ENCODE peak calls at places on chromosomes 3 and 15, in five cellular contexts. One of them, this sample, is unnamed.

GRCh38 chr15:101187820-101188516 is 63.9 kb downstream of the CHSY1 start:
- DNase-seq in epithelial cell of esophagus: no peak
- DNase-seq in coronary artery: no peak
- DNase-seq in stimulated activated naive CD8-positive, alpha-beta T cell treated with anti-CD3 and anti-CD28 coated beads, Interleukin-15, Interleukin-2, amounts not matched to agents 100 U/mL and 50 U/mL, for 24 hours: no peak
- DNase-seq in stimulated activated CD8-positive, alpha-beta memory T cell treated with anti-CD3 and anti-CD28 coated beads, Interleukin-15, amount 100 ng/mL, for 1 hour: no peak
- DNase-seq in this sample: no peak

GRCh38 chr15:89003865-89004725 is 84.2 kb upstream of the ABHD2 start:
- DNase-seq in epithelial cell of esophagus: peak; percentile 29
- DNase-seq in coronary artery: no peak
- DNase-seq in stimulated activated naive CD8-positive, alpha-beta T cell treated with anti-CD3 and anti-CD28 coated beads, Interleukin-15, Interleukin-2, amounts not matched to agents 100 U/mL and 50 U/mL, for 24 hours: no peak
- DNase-seq in stimulated activated CD8-positive, alpha-beta memory T cell treated with anti-CD3 and anti-CD28 coated beads, Interleukin-15, amount 100 ng/mL, for 1 hour: no peak
- DNase-seq in this sample: no peak

GRCh38 chr15:66826504-66826903 is 124.5 kb downstream of the SMAD6 start:
- DNase-seq in epithelial cell of esophagus: no peak
- DNase-seq in coronary artery: no peak
- DNase-seq in stimulated activated naive CD8-positive, alpha-beta T cell treated with anti-CD3 and anti-CD28 coated beads, Interleukin-15, Interleukin-2, amounts not matched to agents 100 U/mL and 50 U/mL, for 24 hours: no peak
- DNase-seq in stimulated activated CD8-positive, alpha-beta memory T cell treated with anti-CD3 and anti-CD28 coated beads, Interleukin-15, amount 100 ng/mL, for 1 hour: no peak
- DNase-seq in this sample: no peak

GRCh38 chr3:118991775-118992174 is 42.9 kb downstream of the IGSF11 start:
- DNase-seq in epithelial cell of esophagus: peak; percentile 6
- DNase-seq in coronary artery: no peak
- DNase-seq in stimulated activated naive CD8-positive, alpha-beta T cell treated with anti-CD3 and anti-CD28 coated beads, Interleukin-15, Interleukin-2, amounts not matched to agents 100 U/mL and 50 U/mL, for 24 hours: no peak
- DNase-seq in stimulated activated CD8-positive, alpha-beta memory T cell treated with anti-CD3 and anti-CD28 coated beads, Interleukin-15, amount 100 ng/mL, for 1 hour: no peak
- DNase-seq in this sample: no peak

GRCh38 chr3:104279617-104280016 is 1087.1 kb upstream of the ALCAM start:
- DNase-seq in epithelial cell of esophagus: peak; percentile 95
- DNase-seq in coronary artery: no peak
- DNase-seq in stimulated activated naive CD8-positive, alpha-beta T cell treated with anti-CD3 and anti-CD28 coated beads, Interleukin-15, Interleukin-2, amounts not matched to agents 100 U/mL and 50 U/mL, for 24 hours: no peak
- DNase-seq in stimulated activated CD8-positive, alpha-beta memory T cell treated with anti-CD3 and anti-CD28 coated beads, Interleukin-15, amount 100 ng/mL, for 1 hour: no peak
- DNase-seq in this sample: peak; percentile 74

GRCh38 chr15:64017082-64017588 is 29.1 kb downstream of the DAPK2 start:
- DNase-seq in epithelial cell of esophagus: peak; percentile 85
- DNase-seq in coronary artery: no peak
- DNase-seq in stimulated activated naive CD8-positive, alpha-beta T cell treated with anti-CD3 and anti-CD28 coated beads, Interleukin-15, Interleukin-2, amounts not matched to agents 100 U/mL and 50 U/mL, for 24 hours: no peak
- DNase-seq in stimulated activated CD8-positive, alpha-beta memory T cell treated with anti-CD3 and anti-CD28 coated beads, Interleukin-15, amount 100 ng/mL, for 1 hour: no peak
- DNase-seq in this sample: peak; percentile 62

GRCh38 chr3:71219744-71220638 is 363.5 kb downstream of the FOXP1 start:
- DNase-seq in epithelial cell of esophagus: no peak
- DNase-seq in coronary artery: no peak
- DNase-seq in stimulated activated naive CD8-positive, alpha-beta T cell treated with anti-CD3 and anti-CD28 coated beads, Interleukin-15, Interleukin-2, amounts not matched to agents 100 U/mL and 50 U/mL, for 24 hours: peak; percentile 55
- DNase-seq in stimulated activated CD8-positive, alpha-beta memory T cell treated with anti-CD3 and anti-CD28 coated beads, Interleukin-15, amount 100 ng/mL, for 1 hour: no peak
- DNase-seq in this sample: no peak

GRCh38 chr15:68186671-68187397 is 18.3 kb downstream of the CALML4 start:
- DNase-seq in epithelial cell of esophagus: peak; percentile 38
- DNase-seq in coronary artery: no peak
- DNase-seq in stimulated activated naive CD8-positive, alpha-beta T cell treated with anti-CD3 and anti-CD28 coated beads, Interleukin-15, Interleukin-2, amounts not matched to agents 100 U/mL and 50 U/mL, for 24 hours: no peak
- DNase-seq in stimulated activated CD8-positive, alpha-beta memory T cell treated with anti-CD3 and anti-CD28 coated beads, Interleukin-15, amount 100 ng/mL, for 1 hour: no peak
- DNase-seq in this sample: no peak

GRCh38 chr3:12343091-12343494 is 54.2 kb downstream of the PPARG start:
- DNase-seq in epithelial cell of esophagus: no peak
- DNase-seq in coronary artery: no peak
- DNase-seq in stimulated activated naive CD8-positive, alpha-beta T cell treated with anti-CD3 and anti-CD28 coated beads, Interleukin-15, Interleukin-2, amounts not matched to agents 100 U/mL and 50 U/mL, for 24 hours: no peak
- DNase-seq in stimulated activated CD8-positive, alpha-beta memory T cell treated with anti-CD3 and anti-CD28 coated beads, Interleukin-15, amount 100 ng/mL, for 1 hour: no peak
- DNase-seq in this sample: no peak

GRCh38 chr3:42376397-42376798 is 34.0 kb downstream of the LYZL4 start:
- DNase-seq in epithelial cell of esophagus: peak; percentile 79
- DNase-seq in coronary artery: no peak
- DNase-seq in stimulated activated naive CD8-positive, alpha-beta T cell treated with anti-CD3 and anti-CD28 coated beads, Interleukin-15, Interleukin-2, amounts not matched to agents 100 U/mL and 50 U/mL, for 24 hours: peak; percentile 71
- DNase-seq in stimulated activated CD8-positive, alpha-beta memory T cell treated with anti-CD3 and anti-CD28 coated beads, Interleukin-15, amount 100 ng/mL, for 1 hour: no peak
- DNase-seq in this sample: peak; percentile 29

GRCh38 chr3:105365536-105366301 is 990 bp upstream of the ALCAM start:
- DNase-seq in epithelial cell of esophagus: peak; percentile 76
- DNase-seq in coronary artery: no peak
- DNase-seq in stimulated activated naive CD8-positive, alpha-beta T cell treated with anti-CD3 and anti-CD28 coated beads, Interleukin-15, Interleukin-2, amounts not matched to agents 100 U/mL and 50 U/mL, for 24 hours: no peak
- DNase-seq in stimulated activated CD8-positive, alpha-beta memory T cell treated with anti-CD3 and anti-CD28 coated beads, Interleukin-15, amount 100 ng/mL, for 1 hour: no peak
- DNase-seq in this sample: no peak

GRCh38 chr3:176690470-176690869 is 506.8 kb downstream of the TBL1XR1 start:
- DNase-seq in epithelial cell of esophagus: no peak
- DNase-seq in coronary artery: no peak
- DNase-seq in stimulated activated naive CD8-positive, alpha-beta T cell treated with anti-CD3 and anti-CD28 coated beads, Interleukin-15, Interleukin-2, amounts not matched to agents 100 U/mL and 50 U/mL, for 24 hours: no peak
- DNase-seq in stimulated activated CD8-positive, alpha-beta memory T cell treated with anti-CD3 and anti-CD28 coated beads, Interleukin-15, amount 100 ng/mL, for 1 hour: no peak
- DNase-seq in this sample: no peak

GRCh38 chr3:175857666-175858270 is 998.6 kb downstream of the NAALADL2 start:
- DNase-seq in epithelial cell of esophagus: no peak
- DNase-seq in coronary artery: no peak
- DNase-seq in stimulated activated naive CD8-positive, alpha-beta T cell treated with anti-CD3 and anti-CD28 coated beads, Interleukin-15, Interleukin-2, amounts not matched to agents 100 U/mL and 50 U/mL, for 24 hours: no peak
- DNase-seq in stimulated activated CD8-positive, alpha-beta memory T cell treated with anti-CD3 and anti-CD28 coated beads, Interleukin-15, amount 100 ng/mL, for 1 hour: no peak
- DNase-seq in this sample: no peak

GRCh38 chr15:40695469-40695910 is 516 bp downstream of the RAD51 start:
- DNase-seq in epithelial cell of esophagus: peak; percentile 24
- DNase-seq in coronary artery: no peak
- DNase-seq in stimulated activated naive CD8-positive, alpha-beta T cell treated with anti-CD3 and anti-CD28 coated beads, Interleukin-15, Interleukin-2, amounts not matched to agents 100 U/mL and 50 U/mL, for 24 hours: peak; percentile 49
- DNase-seq in stimulated activated CD8-positive, alpha-beta memory T cell treated with anti-CD3 and anti-CD28 coated beads, Interleukin-15, amount 100 ng/mL, for 1 hour: no peak
- DNase-seq in this sample: no peak

GRCh38 chr3:20984594-20985207 is 766.3 kb downstream of the ZNF385D start:
- DNase-seq in epithelial cell of esophagus: no peak
- DNase-seq in coronary artery: no peak
- DNase-seq in stimulated activated naive CD8-positive, alpha-beta T cell treated with anti-CD3 and anti-CD28 coated beads, Interleukin-15, Interleukin-2, amounts not matched to agents 100 U/mL and 50 U/mL, for 24 hours: no peak
- DNase-seq in stimulated activated CD8-positive, alpha-beta memory T cell treated with anti-CD3 and anti-CD28 coated beads, Interleukin-15, amount 100 ng/mL, for 1 hour: no peak
- DNase-seq in this sample: no peak

GRCh38 chr3:10783360-10784346 is 32.4 kb upstream of the SLC6A11 start:
- DNase-seq in epithelial cell of esophagus: peak; percentile 54
- DNase-seq in coronary artery: peak; percentile 46
- DNase-seq in stimulated activated naive CD8-positive, alpha-beta T cell treated with anti-CD3 and anti-CD28 coated beads, Interleukin-15, Interleukin-2, amounts not matched to agents 100 U/mL and 50 U/mL, for 24 hours: peak; percentile 36
- DNase-seq in stimulated activated CD8-positive, alpha-beta memory T cell treated with anti-CD3 and anti-CD28 coated beads, Interleukin-15, amount 100 ng/mL, for 1 hour: no peak
- DNase-seq in this sample: no peak

GRCh38 chr3:15074500-15074899 is 9.4 kb upstream of the MRPS25 start:
- DNase-seq in epithelial cell of esophagus: no peak
- DNase-seq in coronary artery: no peak
- DNase-seq in stimulated activated naive CD8-positive, alpha-beta T cell treated with anti-CD3 and anti-CD28 coated beads, Interleukin-15, Interleukin-2, amounts not matched to agents 100 U/mL and 50 U/mL, for 24 hours: no peak
- DNase-seq in stimulated activated CD8-positive, alpha-beta memory T cell treated with anti-CD3 and anti-CD28 coated beads, Interleukin-15, amount 100 ng/mL, for 1 hour: no peak
- DNase-seq in this sample: no peak

GRCh38 chr3:14137004-14137403 is 12.2 kb downstream of the TMEM43 start:
- DNase-seq in epithelial cell of esophagus: peak; percentile 46
- DNase-seq in coronary artery: peak; percentile 82
- DNase-seq in stimulated activated naive CD8-positive, alpha-beta T cell treated with anti-CD3 and anti-CD28 coated beads, Interleukin-15, Interleukin-2, amounts not matched to agents 100 U/mL and 50 U/mL, for 24 hours: no peak
- DNase-seq in stimulated activated CD8-positive, alpha-beta memory T cell treated with anti-CD3 and anti-CD28 coated beads, Interleukin-15, amount 100 ng/mL, for 1 hour: no peak
- DNase-seq in this sample: no peak

GRCh38 chr3:182567666-182568065 is 225.6 kb upstream of the ATP11B start:
- DNase-seq in epithelial cell of esophagus: no peak
- DNase-seq in coronary artery: no peak
- DNase-seq in stimulated activated naive CD8-positive, alpha-beta T cell treated with anti-CD3 and anti-CD28 coated beads, Interleukin-15, Interleukin-2, amounts not matched to agents 100 U/mL and 50 U/mL, for 24 hours: no peak
- DNase-seq in stimulated activated CD8-positive, alpha-beta memory T cell treated with anti-CD3 and anti-CD28 coated beads, Interleukin-15, amount 100 ng/mL, for 1 hour: no peak
- DNase-seq in this sample: no peak

GRCh38 chr3:101065962-101066361 is 72.7 kb upstream of the ABI3BP start:
- DNase-seq in epithelial cell of esophagus: peak; percentile 90
- DNase-seq in coronary artery: no peak
- DNase-seq in stimulated activated naive CD8-positive, alpha-beta T cell treated with anti-CD3 and anti-CD28 coated beads, Interleukin-15, Interleukin-2, amounts not matched to agents 100 U/mL and 50 U/mL, for 24 hours: no peak
- DNase-seq in stimulated activated CD8-positive, alpha-beta memory T cell treated with anti-CD3 and anti-CD28 coated beads, Interleukin-15, amount 100 ng/mL, for 1 hour: no peak
- DNase-seq in this sample: peak; percentile 56

GRCh38 chr15:46126581-46126980 is 491.8 kb downstream of the SQOR start:
- DNase-seq in epithelial cell of esophagus: no peak
- DNase-seq in coronary artery: no peak
- DNase-seq in stimulated activated naive CD8-positive, alpha-beta T cell treated with anti-CD3 and anti-CD28 coated beads, Interleukin-15, Interleukin-2, amounts not matched to agents 100 U/mL and 50 U/mL, for 24 hours: no peak
- DNase-seq in stimulated activated CD8-positive, alpha-beta memory T cell treated with anti-CD3 and anti-CD28 coated beads, Interleukin-15, amount 100 ng/mL, for 1 hour: no peak
- DNase-seq in this sample: peak; percentile 27

GRCh38 chr3:119880966-119881365 is 99.1 kb downstream of the NR1I2 start:
- DNase-seq in epithelial cell of esophagus: peak; percentile 32
- DNase-seq in coronary artery: no peak
- DNase-seq in stimulated activated naive CD8-positive, alpha-beta T cell treated with anti-CD3 and anti-CD28 coated beads, Interleukin-15, Interleukin-2, amounts not matched to agents 100 U/mL and 50 U/mL, for 24 hours: no peak
- DNase-seq in stimulated activated CD8-positive, alpha-beta memory T cell treated with anti-CD3 and anti-CD28 coated beads, Interleukin-15, amount 100 ng/mL, for 1 hour: no peak
- DNase-seq in this sample: no peak

GRCh38 chr3:115281697-115282685 is 134.9 kb upstream of the ZBTB20 start:
- DNase-seq in epithelial cell of esophagus: no peak
- DNase-seq in coronary artery: no peak
- DNase-seq in stimulated activated naive CD8-positive, alpha-beta T cell treated with anti-CD3 and anti-CD28 coated beads, Interleukin-15, Interleukin-2, amounts not matched to agents 100 U/mL and 50 U/mL, for 24 hours: no peak
- DNase-seq in stimulated activated CD8-positive, alpha-beta memory T cell treated with anti-CD3 and anti-CD28 coated beads, Interleukin-15, amount 100 ng/mL, for 1 hour: no peak
- DNase-seq in this sample: no peak

GRCh38 chr15:29132786-29133185 is 136.8 kb downstream of the NSMCE3 start:
- DNase-seq in epithelial cell of esophagus: no peak
- DNase-seq in coronary artery: peak; percentile 66
- DNase-seq in stimulated activated naive CD8-positive, alpha-beta T cell treated with anti-CD3 and anti-CD28 coated beads, Interleukin-15, Interleukin-2, amounts not matched to agents 100 U/mL and 50 U/mL, for 24 hours: no peak
- DNase-seq in stimulated activated CD8-positive, alpha-beta memory T cell treated with anti-CD3 and anti-CD28 coated beads, Interleukin-15, amount 100 ng/mL, for 1 hour: no peak
- DNase-seq in this sample: no peak

GRCh38 chr3:55307622-55308021 is 179.5 kb downstream of the WNT5A start:
- DNase-seq in epithelial cell of esophagus: no peak
- DNase-seq in coronary artery: no peak
- DNase-seq in stimulated activated naive CD8-positive, alpha-beta T cell treated with anti-CD3 and anti-CD28 coated beads, Interleukin-15, Interleukin-2, amounts not matched to agents 100 U/mL and 50 U/mL, for 24 hours: no peak
- DNase-seq in stimulated activated CD8-positive, alpha-beta memory T cell treated with anti-CD3 and anti-CD28 coated beads, Interleukin-15, amount 100 ng/mL, for 1 hour: no peak
- DNase-seq in this sample: no peak

GRCh38 chr3:164687211-164687610 is 391.1 kb downstream of the SI start:
- DNase-seq in epithelial cell of esophagus: no peak
- DNase-seq in coronary artery: no peak
- DNase-seq in stimulated activated naive CD8-positive, alpha-beta T cell treated with anti-CD3 and anti-CD28 coated beads, Interleukin-15, Interleukin-2, amounts not matched to agents 100 U/mL and 50 U/mL, for 24 hours: no peak
- DNase-seq in stimulated activated CD8-positive, alpha-beta memory T cell treated with anti-CD3 and anti-CD28 coated beads, Interleukin-15, amount 100 ng/mL, for 1 hour: no peak
- DNase-seq in this sample: no peak

This sample was measured in epithelial cell of prostate.